ENCODE peak calls at places on chromosome 3, in seven cellular contexts. One of them, this sample, is unnamed.

GRCh38 chr3:113103588-113103987 is 107.8 kb upstream of the BOC start:
- DNase-seq in adrenal gland: no peak
- DNase-seq in gastrocnemius medialis: no peak
- DNase-seq in breast epithelium: no peak
- DNase-seq in A549: no peak
- DNase-seq in stomach: no peak
- DNase-seq in IMR-90: no peak
- DNase-seq in this sample: no peak

GRCh38 chr3:46168583-46168982 is 39.5 kb downstream of the CCR1 start:
- DNase-seq in adrenal gland: no peak
- DNase-seq in gastrocnemius medialis: no peak
- DNase-seq in breast epithelium: no peak
- DNase-seq in A549: no peak
- DNase-seq in stomach: no peak
- DNase-seq in IMR-90: peak; percentile 18
- DNase-seq in this sample: no peak

GRCh38 chr3:196169836-196170240 is 41.4 kb downstream of the ZDHHC19 start:
- DNase-seq in adrenal gland: no peak
- DNase-seq in gastrocnemius medialis: no peak
- DNase-seq in breast epithelium: no peak
- DNase-seq in A549: no peak
- DNase-seq in stomach: no peak
- DNase-seq in IMR-90: no peak
- DNase-seq in this sample: no peak

GRCh38 chr3:164186095-164186494 is 892.2 kb downstream of the SI start:
- DNase-seq in adrenal gland: no peak
- DNase-seq in gastrocnemius medialis: no peak
- DNase-seq in breast epithelium: no peak
- DNase-seq in A549: no peak
- DNase-seq in stomach: no peak
- DNase-seq in IMR-90: no peak
- DNase-seq in this sample: no peak

GRCh38 chr3:40801276-40801675 is 276.5 kb downstream of the ZNF621 start:
- DNase-seq in adrenal gland: no peak
- DNase-seq in gastrocnemius medialis: no peak
- DNase-seq in breast epithelium: no peak
- DNase-seq in A549: no peak
- DNase-seq in stomach: no peak
- DNase-seq in IMR-90: no peak
- DNase-seq in this sample: no peak

GRCh38 chr3:66609660-66610547 is 109.1 kb upstream of the LRIG1 start:
- DNase-seq in adrenal gland: no peak
- DNase-seq in gastrocnemius medialis: no peak
- DNase-seq in breast epithelium: no peak
- DNase-seq in A549: no peak
- DNase-seq in stomach: no peak
- DNase-seq in IMR-90: peak; percentile 90
- DNase-seq in this sample: no peak

GRCh38 chr3:186097663-186098451 is 11.0 kb downstream of the ETV5 start:
- DNase-seq in adrenal gland: peak; percentile 56
- DNase-seq in gastrocnemius medialis: no peak
- DNase-seq in breast epithelium: no peak
- DNase-seq in A549: peak; percentile 75
- DNase-seq in stomach: peak; percentile 77
- DNase-seq in IMR-90: peak; percentile 78
- DNase-seq in this sample: peak; percentile 28

GRCh38 chr3:64305731-64306130 is 80.5 kb upstream of the PRICKLE2 start:
- DNase-seq in adrenal gland: no peak
- DNase-seq in gastrocnemius medialis: no peak
- DNase-seq in breast epithelium: no peak
- DNase-seq in A549: no peak
- DNase-seq in stomach: no peak
- DNase-seq in IMR-90: no peak
- DNase-seq in this sample: no peak

GRCh38 chr3:8793242-8793641 is 23.8 kb upstream of the OXTR start:
- DNase-seq in adrenal gland: no peak
- DNase-seq in gastrocnemius medialis: no peak
- DNase-seq in breast epithelium: no peak
- DNase-seq in A549: peak; percentile 68
- DNase-seq in stomach: no peak
- DNase-seq in IMR-90: peak; percentile 85
- DNase-seq in this sample: no peak

GRCh38 chr3:177051419-177051818 is 145.9 kb downstream of the TBL1XR1 start:
- DNase-seq in adrenal gland: no peak
- DNase-seq in gastrocnemius medialis: no peak
- DNase-seq in breast epithelium: no peak
- DNase-seq in A549: no peak
- DNase-seq in stomach: no peak
- DNase-seq in IMR-90: no peak
- DNase-seq in this sample: no peak
- H3K27ac ChIP-seq in adrenal gland: no peak overlapping the region
- H3K27ac ChIP-seq in gastrocnemius medialis: peak overlapping the region; percentile 3
- H3K27ac ChIP-seq in breast epithelium: no peak overlapping the region
- H3K27ac ChIP-seq in A549: peak overlapping the region; percentile 64
- H3K27ac ChIP-seq in stomach: no peak overlapping the region
- H3K27ac ChIP-seq in IMR-90: peak overlapping the region; percentile 14
- H3K27ac ChIP-seq in this sample: no peak overlapping the region

GRCh38 chr3:30694668-30695067 is 88.3 kb downstream of the TGFBR2 start:
- DNase-seq in adrenal gland: no peak
- DNase-seq in gastrocnemius medialis: no peak
- DNase-seq in breast epithelium: no peak
- DNase-seq in A549: no peak
- DNase-seq in stomach: no peak
- DNase-seq in IMR-90: no peak
- DNase-seq in this sample: no peak
- TF ChIP-seq POLR2A in adrenal gland: no peak
- TF ChIP-seq POLR2A in gastrocnemius medialis: no peak
- TF ChIP-seq POLR2A in breast epithelium: no peak
- TF ChIP-seq POLR2A in A549: no peak
- TF ChIP-seq POLR2A in stomach: no peak
- TF ChIP-seq POLR2A in IMR-90: no peak
- TF ChIP-seq POLR2A in this sample: no peak

GRCh38 chr3:161358488-161358887 is 12.8 kb downstream of the SPTSSB start:
- DNase-seq in adrenal gland: no peak
- DNase-seq in gastrocnemius medialis: no peak
- DNase-seq in breast epithelium: no peak
- DNase-seq in A549: no peak
- DNase-seq in stomach: no peak
- DNase-seq in IMR-90: no peak
- DNase-seq in this sample: no peak
- TF ChIP-seq CTCF in adrenal gland: no peak
- TF ChIP-seq CTCF in gastrocnemius medialis: no peak
- TF ChIP-seq CTCF in breast epithelium: no peak
- TF ChIP-seq CTCF in A549: no peak
- TF ChIP-seq CTCF in stomach: no peak
- TF ChIP-seq CTCF in IMR-90: no peak
- TF ChIP-seq CTCF in this sample: no peak

DNA sequence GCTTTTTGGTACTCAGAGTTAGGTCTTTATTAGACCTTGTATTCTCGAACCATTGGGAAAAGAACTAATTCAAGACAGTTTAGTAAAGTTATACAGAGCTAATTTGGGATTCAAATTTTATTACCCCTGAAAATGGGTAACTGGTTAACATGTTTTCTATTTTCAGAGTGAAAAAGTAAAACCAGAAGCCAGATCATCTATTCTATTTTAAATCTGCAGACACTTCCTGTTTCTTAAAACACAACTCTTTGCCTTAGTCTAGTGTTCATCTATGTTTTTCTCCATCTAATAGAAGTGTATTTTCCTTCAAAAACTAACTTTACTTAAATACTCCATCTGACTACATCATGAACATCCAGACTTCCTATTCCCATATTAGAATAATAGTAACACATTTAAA is 113.4 kb downstream of the CCNL1 start:
- DNase-seq in adrenal gland: no peak
- DNase-seq in gastrocnemius medialis: no peak
- DNase-seq in breast epithelium: no peak
- DNase-seq in A549: no peak
- DNase-seq in stomach: no peak
- DNase-seq in IMR-90: no peak
- DNase-seq in this sample: no peak
- H3K27ac ChIP-seq in adrenal gland: no peak overlapping the region
- H3K27ac ChIP-seq in gastrocnemius medialis: no peak overlapping the region
- H3K27ac ChIP-seq in breast epithelium: no peak overlapping the region
- H3K27ac ChIP-seq in A549: no peak overlapping the region
- H3K27ac ChIP-seq in stomach: no peak overlapping the region
- H3K27ac ChIP-seq in IMR-90: no peak overlapping the region
- H3K27ac ChIP-seq in this sample: no peak overlapping the region

GRCh38 chr3:48472923-48473616 is 26.5 kb downstream of the ATRIP start:
- DNase-seq in adrenal gland: peak; percentile 92
- DNase-seq in gastrocnemius medialis: peak; percentile 66
- DNase-seq in breast epithelium: peak; percentile 84
- DNase-seq in A549: peak; percentile 89
- DNase-seq in stomach: peak; percentile 94
- DNase-seq in IMR-90: peak; percentile 91
- DNase-seq in this sample: peak; percentile 90
- TF ChIP-seq POLR2A in adrenal gland: peak; percentile 40
- TF ChIP-seq POLR2A in gastrocnemius medialis: peak; percentile 76
- TF ChIP-seq POLR2A in breast epithelium: peak; percentile 30
- TF ChIP-seq POLR2A in A549: peak; percentile 36
- TF ChIP-seq POLR2A in stomach: no peak
- TF ChIP-seq POLR2A in IMR-90: peak; percentile 91
- TF ChIP-seq POLR2A in this sample: peak; percentile 81

DNA sequence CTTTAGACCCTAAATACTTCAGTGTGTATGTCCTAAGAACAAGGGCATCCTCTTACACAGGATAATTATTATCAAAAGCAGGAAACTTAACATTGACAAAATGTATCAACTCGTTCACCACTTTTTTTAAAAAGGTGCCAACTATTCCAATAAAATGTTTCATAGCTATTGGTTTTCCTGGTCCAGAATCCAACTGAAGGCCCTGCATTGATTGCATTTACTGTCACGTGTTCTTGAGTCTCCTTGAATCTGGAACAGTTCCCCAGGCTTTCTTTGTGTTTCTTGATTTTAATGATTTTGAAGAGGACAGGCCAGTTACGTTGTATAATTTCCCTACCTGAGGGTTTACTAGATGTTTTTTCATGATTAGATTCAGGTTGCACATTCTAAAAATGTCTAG is 94.6 kb upstream of the ARHGEF3 start:
- DNase-seq in adrenal gland: no peak
- DNase-seq in gastrocnemius medialis: no peak
- DNase-seq in breast epithelium: no peak
- DNase-seq in A549: no peak
- DNase-seq in stomach: no peak
- DNase-seq in IMR-90: no peak
- DNase-seq in this sample: no peak
- TF ChIP-seq CTCF in adrenal gland: no peak
- TF ChIP-seq CTCF in gastrocnemius medialis: no peak
- TF ChIP-seq CTCF in breast epithelium: no peak
- TF ChIP-seq CTCF in A549: no peak
- TF ChIP-seq CTCF in stomach: no peak
- TF ChIP-seq CTCF in IMR-90: no peak
- TF ChIP-seq CTCF in this sample: no peak

DNA sequence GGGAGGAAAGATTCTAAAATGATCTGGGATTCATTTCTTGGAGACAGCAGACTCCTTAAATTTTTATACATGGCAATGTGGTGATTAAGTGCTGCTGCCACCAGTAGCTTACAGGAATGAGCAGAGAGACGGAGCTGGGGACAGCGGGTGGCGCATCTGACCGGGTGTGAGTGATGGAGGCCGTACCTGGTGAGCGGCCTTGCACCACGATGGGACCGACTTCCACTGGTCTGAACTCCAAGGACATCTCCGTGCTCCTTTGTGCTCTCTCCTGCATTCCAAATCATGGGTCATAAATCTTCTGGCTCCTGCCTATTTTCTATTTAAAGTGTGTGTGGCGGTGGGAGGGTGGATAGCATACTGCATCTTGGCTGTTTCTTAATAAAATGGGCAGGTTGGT is 262.6 kb downstream of the ABHD5 start:
- DNase-seq in adrenal gland: no peak
- DNase-seq in gastrocnemius medialis: no peak
- DNase-seq in breast epithelium: no peak
- DNase-seq in A549: no peak
- DNase-seq in stomach: no peak
- DNase-seq in IMR-90: no peak
- DNase-seq in this sample: no peak
- H3K27ac ChIP-seq in adrenal gland: no peak overlapping the region
- H3K27ac ChIP-seq in gastrocnemius medialis: no peak overlapping the region
- H3K27ac ChIP-seq in breast epithelium: no peak overlapping the region
- H3K27ac ChIP-seq in A549: no peak overlapping the region
- H3K27ac ChIP-seq in stomach: no peak overlapping the region
- H3K27ac ChIP-seq in IMR-90: no peak overlapping the region
- H3K27ac ChIP-seq in this sample: no peak overlapping the region